ENCODE peak calls at places on chromosomes 3 and 15, in four cellular contexts. X is omental fat pad, J is NCI-H748 treated with DMSO at 0.1 percent for 48 hours, D is esophagus muscularis mucosa. Z is an unnamed sample.
A peak's percentile ranks its signal among the peaks of the same experiment; 100 is the strongest.

GRCh38 chr3:180594631-180595348 is 7.2 kb upstream of the TTC14 start:
- DNase-seq in D (no peak), J (peak; percentile 30), X (no peak), Z (peak; percentile 48)

GRCh38 chr15:68207176-68207935 is 2.2 kb upstream of the CALML4 start:
- DNase-seq in X (peak; percentile 16), J (no peak), D (no peak), Z (no peak)

GRCh38 chr3:155317211-155317610 is 23.7 kb upstream of the STRIT1 start:
- DNase-seq in D (no peak), X (no peak), J (no peak), Z (no peak)

GRCh38 chr15:101534376-101534970 is 45.0 kb upstream of the PCSK6 start:
- DNase-seq in J (no peak), D (peak; percentile 90), X (no peak), Z (no peak)

GRCh38 chr3:24963762-24964625 is 464.1 kb upstream of the RARB start:
- DNase-seq in J (no peak), X (no peak), D (no peak), Z (peak; percentile 24)

GRCh38 chr15:72782993-72783562 is 480 bp downstream of the ADPGK start:
- DNase-seq in X (no peak), D (no peak), J (no peak), Z (no peak)

GRCh38 chr3:190319660-190320059 is 2.6 kb downstream of the CLDN1 start:
- DNase-seq in D (no peak), X (no peak), J (no peak), Z (no peak)

GRCh38 chr15:39936187-39936586 is 2.3 kb downstream of the EIF2AK4 start:
- DNase-seq in D (no peak), J (no peak), X (no peak), Z (no peak)

GRCh38 chr3:18423401-18424212 is 1.5 kb downstream of the SATB1 start:
- DNase-seq in D (no peak), X (peak; percentile 47), J (peak; percentile 17), Z (peak; percentile 61)

GRCh38 chr3:193975072-193975535 is 160.8 kb upstream of the HES1 start:
- DNase-seq in X (no peak), J (no peak), D (no peak), Z (no peak)

GRCh38 chr3:47418167-47419082 is 37.6 kb downstream of the PTPN23 start:
- DNase-seq in J (no peak), X (no peak), D (no peak), Z (no peak)

GRCh38 chr15:80730931-80731330 is 35.8 kb downstream of the ABHD17C start:
- DNase-seq in D (no peak), J (no peak), X (no peak), Z (no peak)

Z was measured in NCI-H526 treated with DMSO at 0.1 percent for 48 hours.